ENCODE peak calls at places on chromosomes 16 and 17, in eight cellular contexts. L, E, U, G, K, P, F and V are unnamed samples.

GRCh38 chr17:34409352-34409751 is 46.3 kb upstream of the CCL1 start:
- DNase-seq in L (no peak), E (no peak), U (no peak), G (no peak), K (no peak), P (no peak), F (no peak), V (no peak)

GRCh38 chr16:72832640-72833039 is 215.3 kb downstream of the ZFHX3 start:
- DNase-seq in L (peak; percentile 90), E (peak; percentile 56), U (peak; percentile 67), G (peak; percentile 79), K (peak; percentile 75), P (no peak), F (peak; percentile 18), V (peak; percentile 61)

GRCh38 chr17:79902146-79902791 is 63.0 kb upstream of the CBX4 start:
- DNase-seq in L (no peak), E (no peak), U (no peak), G (no peak), K (no peak), P (no peak), F (no peak), V (no peak)

GRCh38 chr17:36869856-36870617 is 67.2 kb upstream of the LHX1 start:
- DNase-seq in L (no peak), E (no peak), U (no peak), G (no peak), K (no peak), P (no peak), F (no peak), V (no peak)

GRCh38 chr17:21039839-21040575 is 2.8 kb downstream of the USP22 start:
- DNase-seq in L (peak; percentile 52), E (peak; percentile 34), U (no peak), G (peak; percentile 28), K (no peak), P (no peak), F (no peak), V (no peak)

GRCh38 chr17:40953876-40954275 is 12.9 kb downstream of the KRT39 start:
- DNase-seq in L (peak; percentile 50), E (no peak), U (no peak), G (no peak), K (no peak), P (peak; percentile 98), F (no peak), V (no peak)

GRCh38 chr16:80337786-80338185 is 203.0 kb upstream of the DYNLRB2 start:
- DNase-seq in L (no peak), E (no peak), U (no peak), G (no peak), K (no peak), P (no peak), F (no peak), V (no peak)

GRCh38 chr16:15874745-15875314 is 13.6 kb downstream of the CEP20 start:
- DNase-seq in L (peak; percentile 63), E (peak; percentile 36), U (peak; percentile 59), G (no peak), K (peak; percentile 54), P (no peak), F (no peak), V (no peak)

GRCh38 chr16:86080131-86080875 is 181.3 kb downstream of the IRF8 start:
- DNase-seq in L (no peak), E (no peak), U (no peak), G (no peak), K (no peak), P (no peak), F (no peak), V (no peak)

GRCh38 chr16:18958621-18959578 is 24.8 kb upstream of the TMC7 start:
- DNase-seq in L (peak; percentile 18), E (no peak), U (no peak), G (no peak), K (no peak), P (no peak), F (no peak), V (no peak)

GRCh38 chr17:78929908-78930775 is 5.0 kb upstream of the TIMP2 start:
- DNase-seq in L (no peak), E (no peak), U (no peak), G (no peak), K (no peak), P (no peak), F (no peak), V (no peak)

GRCh38 chr17:79691931-79692330 is 38.8 kb upstream of the ENPP7 start:
- DNase-seq in L (peak; percentile 30), E (no peak), U (peak; percentile 31), G (no peak), K (no peak), P (no peak), F (no peak), V (no peak)

GRCh38 chr17:76912585-76912984 is 44.4 kb downstream of the MGAT5B start:
- DNase-seq in L (no peak), E (peak; percentile 69), U (no peak), G (peak; percentile 93), K (no peak), P (no peak), F (no peak), V (no peak)

GRCh38 chr17:71084838-71085237 is 915.5 kb downstream of the KCNJ2 start:
- DNase-seq in L (no peak), E (no peak), U (no peak), G (no peak), K (no peak), P (no peak), F (no peak), V (no peak)

GRCh38 chr16:9311303-9311954 is 220.0 kb downstream of the HAPSTR1 start:
- DNase-seq in L (no peak), E (no peak), U (no peak), G (peak; percentile 38), K (peak; percentile 30), P (no peak), F (no peak), V (no peak)

GRCh38 chr16:81852347-81852746 is 73.3 kb downstream of the PLCG2 start:
- DNase-seq in L (no peak), E (no peak), U (no peak), G (no peak), K (no peak), P (no peak), F (no peak), V (no peak)

GRCh38 chr16:66713076-66713475 is 16.5 kb upstream of the CMTM4 start:
- DNase-seq in L (no peak), E (no peak), U (no peak), G (no peak), K (no peak), P (no peak), F (no peak), V (no peak)

GRCh38 chr16:87033541-87034300 is 283.5 kb downstream of the C16orf95 start:
- DNase-seq in L (no peak), E (no peak), U (no peak), G (no peak), K (no peak), P (no peak), F (no peak), V (no peak)

GRCh38 chr17:64410750-64411490 is 20.3 kb upstream of the PECAM1 start:
- DNase-seq in L (no peak), E (no peak), U (no peak), G (no peak), K (no peak), P (no peak), F (no peak), V (no peak)

GRCh38 chr17:43713494-43714162 is 45.0 kb downstream of the SOST start:
- DNase-seq in L (peak; percentile 57), E (no peak), U (no peak), G (no peak), K (no peak), P (no peak), F (no peak), V (no peak)

GRCh38 chr16:2692251-2692947 is 10.1 kb downstream of the KCTD5 start:
- DNase-seq in L (no peak), E (no peak), U (peak; percentile 64), G (no peak), K (no peak), P (no peak), F (peak; percentile 40), V (no peak)

GRCh38 chr17:41689497-41690299 is 1.0 kb downstream of the EIF1 start:
- DNase-seq in L (no peak), E (peak; percentile 11), U (no peak), G (peak; percentile 21), K (peak; percentile 42), P (no peak), F (no peak), V (no peak)

GRCh38 chr16:89071686-89072182 is 21.9 kb upstream of the ACSF3 start:
- DNase-seq in L (no peak), E (no peak), U (no peak), G (peak; percentile 62), K (no peak), P (no peak), F (no peak), V (no peak)

GRCh38 chr16:14242769-14243168 is 171.7 kb downstream of the MRTFB start:
- DNase-seq in L (no peak), E (no peak), U (no peak), G (no peak), K (no peak), P (no peak), F (no peak), V (no peak)

GRCh38 chr17:63542218-63542545 is 8.1 kb upstream of the DCAF7 start:
- DNase-seq in L (no peak), E (no peak), U (no peak), G (no peak), K (no peak), P (no peak), F (no peak), V (no peak)

GRCh38 chr17:78075545-78075944 is 53.0 kb downstream of the TMC6 start:
- DNase-seq in L (no peak), E (no peak), U (peak; percentile 34), G (no peak), K (no peak), P (no peak), F (no peak), V (no peak)

GRCh38 chr17:38747385-38748328 is 479 bp downstream of the PCGF2 start:
- DNase-seq in L (peak; percentile 30), E (peak; percentile 57), U (no peak), G (peak; percentile 28), K (no peak), P (no peak), F (no peak), V (no peak)

GRCh38 chr17:64291268-64291851 is 28.3 kb upstream of the TEX2 start:
- DNase-seq in L (no peak), E (no peak), U (no peak), G (no peak), K (no peak), P (no peak), F (no peak), V (no peak)

GRCh38 chr17:79114455-79115301 is 40.1 kb downstream of the ENGASE start:
- DNase-seq in L (peak; percentile 27), E (peak; percentile 93), U (no peak), G (peak; percentile 55), K (peak; percentile 66), P (no peak), F (no peak), V (no peak)

GRCh38 chr17:79356839-79357447 is 253.9 kb downstream of the RBFOX3 start:
- DNase-seq in L (no peak), E (no peak), U (no peak), G (no peak), K (no peak), P (no peak), F (no peak), V (no peak)

GRCh38 chr16:30121741-30122620 is 1.0 kb downstream of the MAPK3 start:
- DNase-seq in L (peak; percentile 25), E (no peak), U (peak; percentile 4), G (no peak), K (peak; percentile 39), P (no peak), F (no peak), V (no peak)

GRCh38 chr16:4578961-4579530 is 22.9 kb downstream of the C16orf96 start:
- DNase-seq in L (no peak), E (peak; percentile 77), U (no peak), G (no peak), K (no peak), P (no peak), F (no peak), V (no peak)

GRCh38 chr16:11670171-11671131 is 2.2 kb downstream of the SNN start:
- DNase-seq in L (no peak), E (no peak), U (no peak), G (no peak), K (peak; percentile 74), P (no peak), F (no peak), V (no peak)

GRCh38 chr16:31134625-31135534 is 647 bp downstream of the PRSS8 start:
- DNase-seq in L (no peak), E (peak; percentile 21), U (no peak), G (peak; percentile 34), K (peak; percentile 84), P (no peak), F (no peak), V (no peak)